ENCODE peak calls at places on chromosomes 11 and 22, in ten cellular contexts. One of them, this sample, is unnamed.

GRCh38 chr11:12618743-12619540 is 55.3 kb upstream of the TEAD1 start:
- DNase-seq in lower lobe of right lung: no peak
- DNase-seq in H1: no peak
- DNase-seq in upper lobe of left lung: no peak
- DNase-seq in tibial artery: no peak
- DNase-seq in pancreas: no peak
- DNase-seq in mammary epithelial cell: no peak
- DNase-seq in PC-9: no peak
- DNase-seq in tibial nerve: no peak
- DNase-seq in transverse colon: no peak
- DNase-seq in this sample: no peak

GRCh38 chr11:35317253-35317652 is 102.1 kb downstream of the SLC1A2 start:
- DNase-seq in lower lobe of right lung: no peak
- DNase-seq in H1: no peak
- DNase-seq in upper lobe of left lung: no peak
- DNase-seq in tibial artery: no peak
- DNase-seq in pancreas: peak; percentile 41
- DNase-seq in mammary epithelial cell: no peak
- DNase-seq in PC-9: no peak
- DNase-seq in tibial nerve: no peak
- DNase-seq in transverse colon: no peak
- DNase-seq in this sample: no peak

GRCh38 chr22:39699631-39700348 is 129.2 kb downstream of the CACNA1I start:
- DNase-seq in lower lobe of right lung: no peak
- DNase-seq in H1: no peak
- DNase-seq in upper lobe of left lung: no peak
- DNase-seq in tibial artery: no peak
- DNase-seq in pancreas: no peak
- DNase-seq in mammary epithelial cell: no peak
- DNase-seq in PC-9: no peak
- DNase-seq in tibial nerve: no peak
- DNase-seq in transverse colon: no peak
- DNase-seq in this sample: no peak

GRCh38 chr11:3799883-3800282 is 2.5 kb upstream of the NUP98 start:
- DNase-seq in lower lobe of right lung: no peak
- DNase-seq in H1: no peak
- DNase-seq in upper lobe of left lung: no peak
- DNase-seq in tibial artery: no peak
- DNase-seq in pancreas: no peak
- DNase-seq in mammary epithelial cell: no peak
- DNase-seq in PC-9: no peak
- DNase-seq in tibial nerve: no peak
- DNase-seq in transverse colon: no peak
- DNase-seq in this sample: no peak

GRCh38 chr22:43343262-43343988 is at the start of gene SCUBE1:
- DNase-seq in lower lobe of right lung: peak; percentile 67
- DNase-seq in H1: no peak
- DNase-seq in upper lobe of left lung: peak; percentile 55
- DNase-seq in tibial artery: no peak
- DNase-seq in pancreas: peak; percentile 41
- DNase-seq in mammary epithelial cell: peak; percentile 14
- DNase-seq in PC-9: no peak
- DNase-seq in tibial nerve: peak; percentile 56
- DNase-seq in transverse colon: peak; percentile 52
- DNase-seq in this sample: no peak

GRCh38 chr11:6926208-6927029 is at the start of gene ZNF215:
- DNase-seq in lower lobe of right lung: peak; percentile 87
- DNase-seq in H1: peak; percentile 71
- DNase-seq in upper lobe of left lung: peak; percentile 74
- DNase-seq in tibial artery: peak; percentile 58
- DNase-seq in pancreas: peak; percentile 73
- DNase-seq in mammary epithelial cell: peak; percentile 88
- DNase-seq in PC-9: peak; percentile 59
- DNase-seq in tibial nerve: peak; percentile 25
- DNase-seq in transverse colon: peak; percentile 89
- DNase-seq in this sample: peak; percentile 61

GRCh38 chr11:69427337-69427736 is 54.1 kb upstream of the LINC01488 start:
- DNase-seq in lower lobe of right lung: no peak
- DNase-seq in H1: no peak
- DNase-seq in upper lobe of left lung: no peak
- DNase-seq in tibial artery: no peak
- DNase-seq in pancreas: no peak
- DNase-seq in mammary epithelial cell: no peak
- DNase-seq in PC-9: no peak
- DNase-seq in tibial nerve: no peak
- DNase-seq in transverse colon: no peak
- DNase-seq in this sample: no peak

GRCh38 chr11:30143098-30143705 is 87.6 kb upstream of the FSHB start:
- DNase-seq in lower lobe of right lung: no peak
- DNase-seq in H1: no peak
- DNase-seq in upper lobe of left lung: no peak
- DNase-seq in tibial artery: no peak
- DNase-seq in pancreas: no peak
- DNase-seq in mammary epithelial cell: peak; percentile 17
- DNase-seq in PC-9: no peak
- DNase-seq in tibial nerve: no peak
- DNase-seq in transverse colon: no peak
- DNase-seq in this sample: peak; percentile 39

GRCh38 chr11:2566223-2567025 is 121.6 kb downstream of the KCNQ1 start:
- DNase-seq in lower lobe of right lung: peak; percentile 28
- DNase-seq in H1: no peak
- DNase-seq in upper lobe of left lung: no peak
- DNase-seq in tibial artery: no peak
- DNase-seq in pancreas: peak; percentile 1
- DNase-seq in mammary epithelial cell: no peak
- DNase-seq in PC-9: no peak
- DNase-seq in tibial nerve: peak; percentile 12
- DNase-seq in transverse colon: peak; percentile 70
- DNase-seq in this sample: no peak

GRCh38 chr11:112345708-112346107 is 85.0 kb upstream of the PLET1 start:
- DNase-seq in lower lobe of right lung: no peak
- DNase-seq in H1: no peak
- DNase-seq in upper lobe of left lung: no peak
- DNase-seq in tibial artery: no peak
- DNase-seq in pancreas: no peak
- DNase-seq in mammary epithelial cell: no peak
- DNase-seq in PC-9: peak; percentile 8
- DNase-seq in tibial nerve: no peak
- DNase-seq in transverse colon: no peak
- DNase-seq in this sample: no peak

GRCh38 chr11:120882237-120882636 is 141.7 kb upstream of the TBCEL start:
- DNase-seq in lower lobe of right lung: no peak
- DNase-seq in H1: no peak
- DNase-seq in upper lobe of left lung: no peak
- DNase-seq in tibial artery: no peak
- DNase-seq in pancreas: no peak
- DNase-seq in mammary epithelial cell: no peak
- DNase-seq in PC-9: no peak
- DNase-seq in tibial nerve: no peak
- DNase-seq in transverse colon: no peak
- DNase-seq in this sample: no peak
- H3K4me3 ChIP-seq in lower lobe of right lung: no peak overlapping the region
- H3K4me3 ChIP-seq in H1: no peak overlapping the region
- H3K4me3 ChIP-seq in upper lobe of left lung: no peak overlapping the region
- H3K4me3 ChIP-seq in tibial artery: no peak overlapping the region
- H3K4me3 ChIP-seq in pancreas: no peak overlapping the region
- H3K4me3 ChIP-seq in mammary epithelial cell: no peak overlapping the region
- H3K4me3 ChIP-seq in PC-9: no peak overlapping the region
- H3K4me3 ChIP-seq in tibial nerve: no peak overlapping the region
- H3K4me3 ChIP-seq in transverse colon: no peak overlapping the region
- H3K4me3 ChIP-seq in this sample: no peak overlapping the region

GRCh38 chr22:19151329-19152191 is 1.5 kb upstream of the GSC2 start:
- DNase-seq in lower lobe of right lung: no peak
- DNase-seq in H1: no peak
- DNase-seq in upper lobe of left lung: no peak
- DNase-seq in tibial artery: no peak
- DNase-seq in pancreas: no peak
- DNase-seq in mammary epithelial cell: no peak
- DNase-seq in PC-9: no peak
- DNase-seq in tibial nerve: no peak
- DNase-seq in transverse colon: no peak
- DNase-seq in this sample: no peak

GRCh38 chr22:19149962-19150361 is at the start of gene GSC2:
- DNase-seq in lower lobe of right lung: no peak
- DNase-seq in H1: no peak
- DNase-seq in upper lobe of left lung: no peak
- DNase-seq in tibial artery: no peak
- DNase-seq in pancreas: no peak
- DNase-seq in mammary epithelial cell: no peak
- DNase-seq in PC-9: no peak
- DNase-seq in tibial nerve: no peak
- DNase-seq in transverse colon: no peak
- DNase-seq in this sample: no peak

GRCh38 chr22:19149047-19149883 is 827 bp downstream of the GSC2 start:
- DNase-seq in lower lobe of right lung: no peak
- DNase-seq in H1: no peak
- DNase-seq in upper lobe of left lung: no peak
- DNase-seq in tibial artery: no peak
- DNase-seq in pancreas: no peak
- DNase-seq in mammary epithelial cell: peak; percentile 42
- DNase-seq in PC-9: no peak
- DNase-seq in tibial nerve: no peak
- DNase-seq in transverse colon: no peak
- DNase-seq in this sample: no peak

GRCh38 chr22:19150482-19151328 is 613 bp upstream of the GSC2 start:
- DNase-seq in lower lobe of right lung: no peak
- DNase-seq in H1: no peak
- DNase-seq in upper lobe of left lung: no peak
- DNase-seq in tibial artery: no peak
- DNase-seq in pancreas: no peak
- DNase-seq in mammary epithelial cell: no peak
- DNase-seq in PC-9: no peak
- DNase-seq in tibial nerve: no peak
- DNase-seq in transverse colon: no peak
- DNase-seq in this sample: no peak

GRCh38 chr22:19152942-19153883 is 3.1 kb upstream of the GSC2 start:
- DNase-seq in lower lobe of right lung: no peak
- DNase-seq in H1: no peak
- DNase-seq in upper lobe of left lung: no peak
- DNase-seq in tibial artery: no peak
- DNase-seq in pancreas: no peak
- DNase-seq in mammary epithelial cell: no peak
- DNase-seq in PC-9: no peak
- DNase-seq in tibial nerve: no peak
- DNase-seq in transverse colon: no peak
- DNase-seq in this sample: no peak
- H3K27ac ChIP-seq in lower lobe of right lung: no peak overlapping the region
- H3K27ac ChIP-seq in H1: no peak overlapping the region
- H3K27ac ChIP-seq in upper lobe of left lung: no peak overlapping the region
- H3K27ac ChIP-seq in tibial artery: no peak overlapping the region
- H3K27ac ChIP-seq in pancreas: no peak overlapping the region
- H3K27ac ChIP-seq in mammary epithelial cell: no peak overlapping the region
- H3K27ac ChIP-seq in PC-9: no peak overlapping the region
- H3K27ac ChIP-seq in tibial nerve: no peak overlapping the region
- H3K27ac ChIP-seq in transverse colon: no peak overlapping the region
- H3K27ac ChIP-seq in this sample: no peak overlapping the region

DNA sequence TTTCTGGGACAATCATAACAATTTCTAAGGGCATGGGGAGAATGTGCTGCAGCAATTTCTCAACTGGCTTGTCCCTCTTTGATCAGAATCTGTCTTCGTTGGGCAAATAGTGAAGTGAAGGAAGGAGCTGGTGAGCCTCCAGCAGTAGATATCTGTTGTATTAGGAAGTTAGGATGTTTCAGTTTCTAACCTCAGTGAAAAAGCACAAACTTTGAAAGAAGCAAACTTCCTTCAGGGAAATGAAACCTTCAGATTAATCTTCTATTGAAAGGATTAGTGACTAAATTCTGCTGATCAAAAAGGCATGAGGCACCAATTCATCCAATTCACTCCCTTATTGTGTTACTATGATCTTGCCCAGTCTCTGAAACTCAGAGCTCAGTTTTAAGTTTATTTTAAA is 24.3 kb downstream of the LMO2 start:
- DNase-seq in lower lobe of right lung: no peak
- DNase-seq in H1: no peak
- DNase-seq in upper lobe of left lung: no peak
- DNase-seq in tibial artery: no peak
- DNase-seq in pancreas: no peak
- DNase-seq in mammary epithelial cell: no peak
- DNase-seq in PC-9: no peak
- DNase-seq in tibial nerve: no peak
- DNase-seq in transverse colon: no peak
- DNase-seq in this sample: no peak
- H3K27me3 ChIP-seq in lower lobe of right lung: peaks cover 10% of the 10 kb centered on the region
- H3K27me3 ChIP-seq in H1: peaks cover 46% of the 10 kb centered on the region
- H3K27me3 ChIP-seq in upper lobe of left lung: no peaks in the 10 kb centered on the region
- H3K27me3 ChIP-seq in tibial artery: peaks cover 48% of the 10 kb centered on the region
- H3K27me3 ChIP-seq in pancreas: no peaks in the 10 kb centered on the region
- H3K27me3 ChIP-seq in mammary epithelial cell: peaks cover 20% of the 10 kb centered on the region
- H3K27me3 ChIP-seq in PC-9: peaks cover 59% of the 10 kb centered on the region
- H3K27me3 ChIP-seq in tibial nerve: peaks cover 39% of the 10 kb centered on the region
- H3K27me3 ChIP-seq in transverse colon: peaks cover 57% of the 10 kb centered on the region
- H3K27me3 ChIP-seq in this sample: peaks cover 24% of the 10 kb centered on the region

GRCh38 chr22:17961443-17961729 is 63.0 kb downstream of the MICAL3 start:
- DNase-seq in lower lobe of right lung: no peak
- DNase-seq in H1: no peak
- DNase-seq in upper lobe of left lung: no peak
- DNase-seq in tibial artery: no peak
- DNase-seq in pancreas: no peak
- DNase-seq in mammary epithelial cell: no peak
- DNase-seq in PC-9: no peak
- DNase-seq in tibial nerve: no peak
- DNase-seq in transverse colon: no peak
- DNase-seq in this sample: no peak

GRCh38 chr22:17960695-17961442 is 63.5 kb downstream of the MICAL3 start:
- DNase-seq in lower lobe of right lung: no peak
- DNase-seq in H1: no peak
- DNase-seq in upper lobe of left lung: no peak
- DNase-seq in tibial artery: no peak
- DNase-seq in pancreas: no peak
- DNase-seq in mammary epithelial cell: no peak
- DNase-seq in PC-9: no peak
- DNase-seq in tibial nerve: no peak
- DNase-seq in transverse colon: no peak
- DNase-seq in this sample: no peak

GRCh38 chr22:17964153-17964552 is 60.2 kb downstream of the MICAL3 start:
- DNase-seq in lower lobe of right lung: no peak
- DNase-seq in H1: no peak
- DNase-seq in upper lobe of left lung: no peak
- DNase-seq in tibial artery: no peak
- DNase-seq in pancreas: no peak
- DNase-seq in mammary epithelial cell: no peak
- DNase-seq in PC-9: no peak
- DNase-seq in tibial nerve: no peak
- DNase-seq in transverse colon: no peak
- DNase-seq in this sample: no peak

GRCh38 chr22:17963015-17963414 is 61.3 kb downstream of the MICAL3 start:
- DNase-seq in lower lobe of right lung: no peak
- DNase-seq in H1: no peak
- DNase-seq in upper lobe of left lung: no peak
- DNase-seq in tibial artery: no peak
- DNase-seq in pancreas: no peak
- DNase-seq in mammary epithelial cell: no peak
- DNase-seq in PC-9: no peak
- DNase-seq in tibial nerve: no peak
- DNase-seq in transverse colon: no peak
- DNase-seq in this sample: no peak

DNA sequence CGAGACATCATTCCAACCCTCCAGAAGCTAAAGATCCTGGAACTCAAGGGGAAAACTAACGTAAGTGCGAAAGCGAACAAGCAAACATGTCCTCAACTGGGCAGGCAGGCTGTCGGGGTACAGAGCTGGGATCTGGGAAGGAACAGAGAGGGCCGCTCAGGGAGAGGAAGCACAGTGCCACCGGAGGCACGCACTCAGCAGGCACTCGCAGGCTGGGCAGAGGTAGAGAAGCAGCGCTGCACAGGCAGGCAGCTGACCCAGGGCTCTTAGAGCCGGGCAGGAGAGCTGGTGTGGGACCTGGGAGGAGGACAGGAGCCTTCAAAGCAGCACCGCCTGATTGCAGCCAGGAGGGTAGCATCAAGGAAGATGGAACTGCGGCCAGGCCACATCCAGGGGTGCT is 62.2 kb downstream of the MICAL3 start:
- DNase-seq in lower lobe of right lung: no peak
- DNase-seq in H1: no peak
- DNase-seq in upper lobe of left lung: no peak
- DNase-seq in tibial artery: no peak
- DNase-seq in pancreas: no peak
- DNase-seq in mammary epithelial cell: no peak
- DNase-seq in PC-9: no peak
- DNase-seq in tibial nerve: no peak
- DNase-seq in transverse colon: no peak
- DNase-seq in this sample: no peak
- H3K4me3 ChIP-seq in lower lobe of right lung: no peak overlapping the region
- H3K4me3 ChIP-seq in H1: no peak overlapping the region
- H3K4me3 ChIP-seq in upper lobe of left lung: no peak overlapping the region
- H3K4me3 ChIP-seq in tibial artery: no peak overlapping the region
- H3K4me3 ChIP-seq in pancreas: no peak overlapping the region
- H3K4me3 ChIP-seq in mammary epithelial cell: no peak overlapping the region
- H3K4me3 ChIP-seq in PC-9: no peak overlapping the region
- H3K4me3 ChIP-seq in tibial nerve: no peak overlapping the region
- H3K4me3 ChIP-seq in transverse colon: no peak overlapping the region
- H3K4me3 ChIP-seq in this sample: no peak overlapping the region